ENCODE peak calls at places on chromosome 6, in eight cellular contexts. P is aorta; F is tibial nerve; M is body of pancreas; A is left ventricle myocardium inferior; U is RWPE2; W is endothelial cell of umbilical vein; Z is CD8-positive, alpha-beta T cell. O is an unnamed sample.

GRCh38 chr6:73134588-73134987 is 90.7 kb downstream of the KHDC1L start:
- DNase-seq in P (peak; percentile 73), F (no peak), M (peak; percentile 19), A (no peak), U (peak; percentile 43), W (peak; percentile 47), Z (no peak), O (peak; percentile 37)

GRCh38 chr6:118708736-118709135 is 57.3 kb upstream of the CEP85L start:
- DNase-seq in P (no peak), F (no peak), M (no peak), A (no peak), U (no peak), W (no peak), Z (no peak), O (no peak)

GRCh38 chr6:126143650-126144260 is 157.4 kb downstream of the TRMT11 start:
- DNase-seq in P (no peak), F (no peak), M (no peak), A (no peak), U (no peak), W (no peak), Z (no peak), O (no peak)

GRCh38 chr6:80548496-80548895 is 442.0 kb downstream of the BCKDHB start:
- DNase-seq in P (no peak), F (no peak), M (no peak), A (no peak), U (no peak), W (no peak), Z (no peak), O (no peak)

GRCh38 chr6:19892250-19892649 is 55.1 kb downstream of the ID4 start:
- DNase-seq in P (no peak), F (no peak), M (peak; percentile 76), A (no peak), U (peak; percentile 88), W (no peak), Z (no peak), O (no peak)

GRCh38 chr6:158149641-158150040 is 18.4 kb downstream of the SERAC1 start:
- DNase-seq in P (no peak), F (no peak), M (no peak), A (no peak), U (no peak), W (peak; percentile 24), Z (no peak), O (no peak)

GRCh38 chr6:134041093-134041492 is 11.3 kb downstream of the SLC2A12 start:
- DNase-seq in P (no peak), F (no peak), M (no peak), A (no peak), U (no peak), W (no peak), Z (no peak), O (no peak)

GRCh38 chr6:108665495-108666196 is 104.9 kb downstream of the FOXO3 start:
- DNase-seq in P (no peak), F (no peak), M (no peak), A (no peak), U (no peak), W (no peak), Z (no peak), O (no peak)

GRCh38 chr6:63760199-63760598 is 124.6 kb downstream of the PHF3 start:
- DNase-seq in P (no peak), F (no peak), M (no peak), A (no peak), U (no peak), W (no peak), Z (no peak), O (no peak)

GRCh38 chr6:87897581-87898147 is 150.0 kb upstream of the SPACA1 start:
- DNase-seq in P (no peak), F (no peak), M (no peak), A (no peak), U (no peak), W (peak; percentile 11), Z (no peak), O (no peak)

GRCh38 chr6:169520104-169520503 is 181.7 kb downstream of the WDR27 start:
- DNase-seq in P (no peak), F (no peak), M (no peak), A (no peak), U (no peak), W (no peak), Z (no peak), O (no peak)

GRCh38 chr6:5930143-5930770 is 76.5 kb downstream of the NRN1 start:
- DNase-seq in P (no peak), F (no peak), M (no peak), A (no peak), U (no peak), W (no peak), Z (no peak), O (no peak)

GRCh38 chr6:91482498-91482897 is 895.6 kb upstream of the MAP3K7 start:
- DNase-seq in P (no peak), F (no peak), M (no peak), A (no peak), U (no peak), W (peak; percentile 94), Z (no peak), O (no peak)

GRCh38 chr6:157952751-157953479 is 28.7 kb upstream of the SYNJ2 start:
- DNase-seq in P (no peak), F (no peak), M (no peak), A (no peak), U (no peak), W (no peak), Z (no peak), O (no peak)

GRCh38 chr6:81253821-81254220 is 498.7 kb downstream of the TENT5A start:
- DNase-seq in P (no peak), F (no peak), M (no peak), A (no peak), U (no peak), W (no peak), Z (no peak), O (no peak)

GRCh38 chr6:55578537-55579363 is at the start of gene HMGCLL1:
- DNase-seq in P (peak; percentile 66), F (no peak), M (peak; percentile 57), A (peak; percentile 58), U (peak; percentile 34), W (peak; percentile 5), Z (no peak), O (no peak)

GRCh38 chr6:122838060-122838780 is 49.2 kb downstream of the SMPDL3A start:
- DNase-seq in P (no peak), F (no peak), M (peak; percentile 3), A (no peak), U (no peak), W (peak; percentile 17), Z (no peak), O (no peak)

GRCh38 chr6:163170294-163170883 is 244.1 kb upstream of the QKI start:
- DNase-seq in P (no peak), F (no peak), M (no peak), A (no peak), U (no peak), W (peak; percentile 14), Z (no peak), O (peak; percentile 24)

GRCh38 chr6:166570929-166571699 is 15.4 kb downstream of the RAMACL start:
- DNase-seq in P (no peak), F (no peak), M (no peak), A (no peak), U (no peak), W (no peak), Z (no peak), O (no peak)

GRCh38 chr6:112310439-112311154 is 36.5 kb upstream of the RFPL4B start:
- DNase-seq in P (no peak), F (no peak), M (no peak), A (peak; percentile 18), U (no peak), W (no peak), Z (no peak), O (no peak)
- H3K4me3 ChIP-seq in P (no peak overlapping the region), F (no peak overlapping the region), M (no peak overlapping the region), A (no peak overlapping the region), U (no peak overlapping the region), W (no peak overlapping the region), Z (no peak overlapping the region), O (no peak overlapping the region)

GRCh38 chr6:1605822-1606532 is 3.7 kb upstream of the FOXC1 start:
- DNase-seq in P (peak; percentile 77), F (no peak), M (no peak), A (no peak), U (no peak), W (no peak), Z (no peak), O (no peak)

GRCh38 chr6:1607236-1607556 is 2.5 kb upstream of the FOXC1 start:
- DNase-seq in P (no peak), F (no peak), M (no peak), A (no peak), U (no peak), W (no peak), Z (no peak), O (no peak)

GRCh38 chr6:1604991-1605821 is 4.5 kb upstream of the FOXC1 start:
- DNase-seq in P (peak; percentile 78), F (no peak), M (no peak), A (no peak), U (no peak), W (no peak), Z (no peak), O (no peak)

GRCh38 chr6:1607557-1608221 is 2.0 kb upstream of the FOXC1 start:
- DNase-seq in P (peak; percentile 79), F (no peak), M (no peak), A (no peak), U (no peak), W (peak; percentile 11), Z (no peak), O (no peak)

DNA sequence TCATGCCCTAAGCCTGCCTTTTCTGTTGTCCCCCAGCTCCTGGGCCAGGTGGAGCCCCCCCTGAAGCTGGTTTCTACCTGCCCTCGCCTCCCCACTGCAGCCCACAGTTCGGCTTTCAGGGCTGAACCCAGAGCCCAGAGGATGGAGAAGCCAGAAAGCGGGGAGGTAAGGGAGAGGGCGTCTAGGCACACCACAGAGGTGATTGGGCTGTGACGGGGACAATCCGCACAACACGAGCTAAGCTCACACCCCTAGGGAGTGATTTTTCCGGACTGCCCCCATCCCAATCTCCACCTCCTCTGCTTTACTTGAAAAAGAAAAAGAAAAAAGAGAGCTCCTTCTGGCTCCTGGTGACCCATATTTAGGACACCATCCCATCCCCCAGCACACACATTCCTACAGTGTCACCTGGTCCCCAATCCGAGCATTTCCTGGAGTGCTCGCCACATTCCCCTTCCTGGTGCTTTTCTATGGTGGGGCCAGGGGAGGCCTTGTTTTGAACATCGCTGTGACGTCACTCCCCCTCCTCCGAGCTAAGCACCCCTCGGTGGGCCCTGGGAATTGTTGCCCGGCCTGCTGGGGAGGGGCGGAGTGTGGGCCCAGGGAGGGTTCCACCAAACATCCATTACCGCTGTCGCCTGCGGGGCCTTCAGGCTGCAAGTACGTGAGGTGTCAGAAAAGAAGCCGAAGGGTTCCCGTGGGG is 3.0 kb upstream of the FOXC1 start:
- DNase-seq in P (peak; percentile 82), F (no peak), M (no peak), A (no peak), U (no peak), W (no peak), Z (no peak), O (no peak)
- H3K4me3 ChIP-seq in P (peak overlapping the region; percentile 97), F (no peak overlapping the region), M (no peak overlapping the region), A (no peak overlapping the region), U (no peak overlapping the region), W (no peak overlapping the region), Z (peak overlapping the region; percentile 2), O (no peak overlapping the region)

GRCh38 chr6:33433560-33434191 is 13.8 kb downstream of the SYNGAP1 start:
- DNase-seq in P (no peak), F (no peak), M (no peak), A (no peak), U (no peak), W (no peak), Z (no peak), O (no peak)
- H3K4me3 ChIP-seq in P (no peak overlapping the region), F (no peak overlapping the region), M (no peak overlapping the region), A (peak overlapping the region; percentile 17), U (no peak overlapping the region), W (no peak overlapping the region), Z (no peak overlapping the region), O (no peak overlapping the region)

GRCh38 chr6:43229803-43230239 is 540 bp upstream of the DNPH1 start:
- DNase-seq in P (no peak), F (no peak), M (no peak), A (no peak), U (peak; percentile 20), W (no peak), Z (no peak), O (no peak)
- H3K4me3 ChIP-seq in P (no peak overlapping the region), F (peak overlapping the region; percentile 78), M (no peak overlapping the region), A (peak overlapping the region; percentile 69), U (no peak overlapping the region), W (no peak overlapping the region), Z (peak overlapping the region; percentile 69), O (peak overlapping the region; percentile 47)

O was measured in CD4-positive, CD25-positive, alpha-beta regulatory T cell.